ENCODE peak calls at places on chromosomes 4 and X, in nine cellular contexts. V is astrocyte of the hippocampus; L is amniotic stem cell; K is GM10248; Z is naive thymus-derived CD8-positive, alpha-beta T cell; T is caudate nucleus; W is left cardiac atrium; C is AG20443; A is GM13977. O is an unnamed sample.

GRCh38 chr4:118772149-118773081 is 63.5 kb downstream of the SEC24D start:
- DNase-seq in V (peak; percentile 54), L (no peak), K (peak; percentile 32), Z (no peak), T (no peak), W (no peak), C (peak; percentile 36), A (peak; percentile 33), O (no peak)

GRCh38 chrX:28135378-28136047 is 154.3 kb upstream of the DCAF8L1 start:
- DNase-seq in V (peak; percentile 26), L (no peak), K (no peak), Z (no peak), T (no peak), W (no peak), C (no peak), A (no peak), O (no peak)

GRCh38 chr4:144646523-144647094 is 653 bp downstream of the HHIP start:
- DNase-seq in V (peak; percentile 62), L (no peak), K (no peak), Z (no peak), T (peak; percentile 49), W (no peak), C (peak; percentile 50), A (peak; percentile 39), O (no peak)

GRCh38 chr4:157014621-157015591 is 43.3 kb upstream of the PDGFC start:
- DNase-seq in V (peak; percentile 81), L (peak; percentile 39), K (no peak), Z (no peak), T (no peak), W (no peak), C (peak; percentile 74), A (no peak), O (no peak)

GRCh38 chrX:119970574-119970973 is 27.0 kb upstream of the NKAP start:
- DNase-seq in V (no peak), L (no peak), K (no peak), Z (no peak), T (no peak), W (no peak), C (no peak), A (no peak), O (no peak)

GRCh38 chrX:154298312-154298711 is 2.7 kb downstream of the TKTL1 start:
- DNase-seq in V (no peak), L (no peak), K (no peak), Z (no peak), T (no peak), W (peak; percentile 0), C (no peak), A (no peak), O (no peak)

GRCh38 chr4:122584517-122584916 is 36.3 kb downstream of the IL21 start:
- DNase-seq in V (peak; percentile 79), L (peak; percentile 18), K (peak; percentile 25), Z (no peak), T (peak; percentile 25), W (no peak), C (peak; percentile 77), A (peak; percentile 24), O (no peak)

GRCh38 chr4:97517948-97518347 is 625.3 kb downstream of the STPG2 start:
- DNase-seq in V (no peak), L (no peak), K (no peak), Z (no peak), T (no peak), W (no peak), C (no peak), A (no peak), O (no peak)

GRCh38 chr4:145909331-145909730 is 29.3 kb downstream of the ZNF827 start:
- DNase-seq in V (no peak), L (no peak), K (no peak), Z (no peak), T (peak; percentile 8), W (peak; percentile 79), C (no peak), A (no peak), O (peak; percentile 67)

GRCh38 chr4:40908297-40908696 is 158.5 kb downstream of the NSUN7 start:
- DNase-seq in V (no peak), L (no peak), K (no peak), Z (no peak), T (no peak), W (no peak), C (no peak), A (no peak), O (no peak)

GRCh38 chr4:146959692-146960091 is 14.0 kb upstream of the TTC29 start:
- DNase-seq in V (peak; percentile 31), L (no peak), K (no peak), Z (no peak), T (no peak), W (no peak), C (no peak), A (no peak), O (no peak)

GRCh38 chr4:40367451-40367850 is 32.3 kb downstream of the CHRNA9 start:
- DNase-seq in V (no peak), L (no peak), K (no peak), Z (no peak), T (no peak), W (no peak), C (no peak), A (no peak), O (no peak)

GRCh38 chr4:113141901-113142346 is 92.5 kb downstream of the ANK2 start:
- DNase-seq in V (peak; percentile 83), L (no peak), K (no peak), Z (no peak), T (no peak), W (no peak), C (peak; percentile 64), A (peak; percentile 12), O (no peak)